ENCODE peak calls at places on chromosomes 12 and 14, in nine cellular contexts. X is astrocyte, A is suprapubic skin, T is esophagus squamous epithelium, B is tibial nerve, W is gastrocnemius medialis, O is body of pancreas, C is PC-3, F is cardiac muscle cell. E is an unnamed sample.

GRCh38 chr14:102695172-102695569 is 82.1 kb upstream of the TRAF3 start:
- DNase-seq in X (no peak), A (no peak), T (no peak), B (no peak), W (no peak), O (no peak), C (no peak), F (no peak), E (no peak)

GRCh38 chr12:8560986-8561385 is 20.3 kb upstream of the CLEC4E start:
- DNase-seq in X (no peak), A (no peak), T (no peak), B (no peak), W (no peak), O (no peak), C (no peak), F (no peak), E (no peak)

GRCh38 chr12:112891093-112892024 is 15.4 kb upstream of the OAS1 start:
- DNase-seq in X (no peak), A (no peak), T (no peak), B (no peak), W (no peak), O (peak; percentile 15), C (no peak), F (peak; percentile 48), E (no peak)

GRCh38 chr12:7450667-7451066 is 6.7 kb upstream of the CD163L1 start:
- DNase-seq in X (no peak), A (no peak), T (no peak), B (no peak), W (no peak), O (no peak), C (peak; percentile 62), F (no peak), E (no peak)

GRCh38 chr14:77303417-77304156 is 17.1 kb downstream of the POMT2 start:
- DNase-seq in X (peak; percentile 97), A (no peak), T (no peak), B (no peak), W (peak; percentile 70), O (no peak), C (peak; percentile 100), F (peak; percentile 85), E (no peak)

GRCh38 chr12:68760806-68761441 is 14.9 kb downstream of the SLC35E3 start:
- DNase-seq in X (no peak), A (no peak), T (no peak), B (no peak), W (no peak), O (no peak), C (no peak), F (no peak), E (no peak)

GRCh38 chr14:36996857-36997590 is 175.4 kb downstream of the SLC25A21 start:
- DNase-seq in X (no peak), A (no peak), T (no peak), B (no peak), W (no peak), O (no peak), C (no peak), F (no peak), E (no peak)

GRCh38 chr12:96416033-96416790 is 16.0 kb upstream of the CDK17 start:
- DNase-seq in X (peak; percentile 74), A (no peak), T (no peak), B (no peak), W (no peak), O (no peak), C (peak; percentile 96), F (peak; percentile 88), E (no peak)

GRCh38 chr14:51094282-51094821 is 553 bp downstream of the TRIM9 start:
- DNase-seq in X (no peak), A (peak; percentile 59), T (no peak), B (no peak), W (no peak), O (peak; percentile 8), C (no peak), F (no peak), E (no peak)

GRCh38 chr14:51093371-51094281 is 1.3 kb downstream of the TRIM9 start:
- DNase-seq in X (no peak), A (peak; percentile 67), T (no peak), B (no peak), W (no peak), O (peak; percentile 52), C (no peak), F (peak; percentile 21), E (peak; percentile 44)

GRCh38 chr14:51095854-51096823 is 1.2 kb upstream of the TRIM9 start:
- DNase-seq in X (peak; percentile 46), A (peak; percentile 81), T (no peak), B (peak; percentile 66), W (peak; percentile 43), O (peak; percentile 25), C (no peak), F (peak; percentile 59), E (peak; percentile 61)

GRCh38 chr14:51094901-51095853 is at the start of gene TRIM9:
- DNase-seq in X (peak; percentile 94), A (peak; percentile 93), T (peak; percentile 61), B (peak; percentile 91), W (peak; percentile 90), O (peak; percentile 97), C (peak; percentile 99), F (peak; percentile 99), E (peak; percentile 96)

GRCh38 chr14:51092965-51093364 is 1.9 kb downstream of the TRIM9 start:
- DNase-seq in X (no peak), A (no peak), T (no peak), B (no peak), W (no peak), O (no peak), C (no peak), F (no peak), E (no peak)
- H3K27me3 ChIP-seq in X (peaks cover 21% of the 10 kb centered on the region), A (peaks cover 17% of the 10 kb centered on the region), T (peaks cover 16% of the 10 kb centered on the region), B (peaks cover 17% of the 10 kb centered on the region), W (peaks cover 17% of the 10 kb centered on the region), O (no peaks in the 10 kb centered on the region), C (no peaks in the 10 kb centered on the region), F (peaks cover 36% of the 10 kb centered on the region), E (no peaks in the 10 kb centered on the region)

DNA sequence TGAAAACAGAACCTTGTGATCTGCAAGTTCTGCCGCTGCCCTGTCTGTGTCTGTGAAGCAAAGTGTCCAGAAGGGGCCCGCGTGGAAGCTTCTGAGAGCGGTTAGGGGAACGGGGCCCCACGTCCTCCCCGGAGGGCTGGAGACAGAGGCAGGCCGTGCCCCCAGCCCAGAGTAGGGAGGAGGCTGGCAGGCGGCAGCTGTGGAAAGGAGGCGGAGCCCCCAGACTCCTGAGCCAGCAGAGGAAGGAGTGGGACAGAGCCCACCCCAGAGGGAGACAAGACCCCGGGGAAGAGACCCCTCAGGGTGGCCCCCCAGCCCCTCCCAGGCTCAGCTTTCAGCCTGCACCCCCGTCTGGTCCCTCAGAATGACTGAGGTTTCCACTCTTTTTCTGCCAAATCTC is 49.0 kb downstream of the GALNT9 start:
- DNase-seq in X (no peak), A (no peak), T (no peak), B (no peak), W (no peak), O (no peak), C (no peak), F (no peak), E (no peak)
- H3K27me3 ChIP-seq in X (peaks cover 15% of the 10 kb centered on the region), A (peaks cover 92% of the 10 kb centered on the region), T (peaks cover 10% of the 10 kb centered on the region), B (peaks cover 99% of the 10 kb centered on the region), W (peaks cover 68% of the 10 kb centered on the region), O (no peaks in the 10 kb centered on the region), C (no peaks in the 10 kb centered on the region), F (peaks cover 12% of the 10 kb centered on the region), E (peaks cover 17% of the 10 kb centered on the region)

GRCh38 chr14:100729982-100730381 is 3.3 kb downstream of the DLK1 start:
- DNase-seq in X (no peak), A (no peak), T (no peak), B (no peak), W (no peak), O (no peak), C (no peak), F (no peak), E (no peak)

GRCh38 chr14:100731846-100732765 is 5.4 kb downstream of the DLK1 start:
- DNase-seq in X (no peak), A (no peak), T (no peak), B (no peak), W (no peak), O (no peak), C (no peak), F (no peak), E (no peak)

GRCh38 chr14:100728962-100729361 is 2.3 kb downstream of the DLK1 start:
- DNase-seq in X (no peak), A (no peak), T (no peak), B (no peak), W (no peak), O (no peak), C (no peak), F (no peak), E (no peak)

GRCh38 chr14:100731011-100731670 is 4.4 kb downstream of the DLK1 start:
- DNase-seq in X (no peak), A (no peak), T (no peak), B (no peak), W (no peak), O (no peak), C (no peak), F (no peak), E (no peak)

GRCh38 chr14:100730530-100730929 is 3.8 kb downstream of the DLK1 start:
- DNase-seq in X (no peak), A (no peak), T (no peak), B (no peak), W (no peak), O (no peak), C (no peak), F (no peak), E (no peak)
- H3K27me3 ChIP-seq in X (peaks cover 75% of the 10 kb centered on the region), A (peaks cover 85% of the 10 kb centered on the region), T (peaks cover 14% of the 10 kb centered on the region), B (peaks cover 56% of the 10 kb centered on the region), W (peaks cover 31% of the 10 kb centered on the region), O (no peaks in the 10 kb centered on the region), C (peaks cover 57% of the 10 kb centered on the region), F (peaks cover 38% of the 10 kb centered on the region), E (peaks cover 13% of the 10 kb centered on the region)

GRCh38 chr12:54039417-54040147 is 6.7 kb downstream of the HOXC5 start:
- DNase-seq in X (no peak), A (peak; percentile 82), T (no peak), B (peak; percentile 43), W (no peak), O (no peak), C (no peak), F (no peak), E (no peak)

GRCh38 chr12:54038760-54039414 is 6.0 kb downstream of the HOXC5 start:
- DNase-seq in X (no peak), A (peak; percentile 88), T (no peak), B (peak; percentile 61), W (peak; percentile 84), O (no peak), C (peak; percentile 56), F (no peak), E (no peak)

GRCh38 chr12:54041097-54041690 is 8.3 kb downstream of the HOXC5 start:
- DNase-seq in X (no peak), A (no peak), T (no peak), B (no peak), W (no peak), O (no peak), C (no peak), F (no peak), E (no peak)

GRCh38 chr12:54040148-54040494 is 7.3 kb downstream of the HOXC5 start:
- DNase-seq in X (no peak), A (no peak), T (no peak), B (peak; percentile 52), W (peak; percentile 58), O (no peak), C (peak; percentile 11), F (no peak), E (no peak)

DNA sequence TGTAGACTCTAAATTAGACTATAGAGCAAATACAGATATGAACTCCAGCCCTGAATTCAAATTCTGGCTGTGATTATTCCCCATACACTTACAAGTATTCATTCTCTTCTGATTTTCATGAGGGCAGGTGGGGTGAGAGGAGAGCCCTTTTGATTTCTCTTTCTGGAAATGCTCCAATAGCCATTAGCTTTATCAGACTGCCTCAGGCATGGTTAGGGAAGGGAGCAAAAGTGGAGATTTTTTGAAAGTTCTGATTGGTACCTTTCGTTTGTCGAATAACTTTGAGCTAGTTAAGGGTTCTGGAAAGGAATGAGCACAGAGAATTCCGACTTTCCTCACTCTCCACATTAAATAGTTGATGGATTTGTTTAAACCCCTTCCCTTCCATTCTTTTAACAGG is 7.8 kb downstream of the HOXC5 start:
- DNase-seq in X (no peak), A (no peak), T (no peak), B (no peak), W (no peak), O (no peak), C (no peak), F (no peak), E (no peak)
- H3K27me3 ChIP-seq in X (peaks cover 77% of the 10 kb centered on the region), A (peaks cover 4% of the 10 kb centered on the region), T (peaks cover 3% of the 10 kb centered on the region), B (no peaks in the 10 kb centered on the region), W (no peaks in the 10 kb centered on the region), O (peaks cover 3% of the 10 kb centered on the region), C (no peaks in the 10 kb centered on the region), F (peaks cover 100% of the 10 kb centered on the region), E (no peaks in the 10 kb centered on the region)

E was measured in uterus.